ENCODE peak calls at places on chromosomes 12 and 14, in nine cellular contexts. Q is hypothalamus; Y is activated T-cell treated with anti-CD3 and anti-CD28 coated beads for 1 hour; T is kidney glomerular epithelial cell; J is stimulated activated CD4-positive, alpha-beta T cell treated with anti-CD3 and anti-CD28 coated beads, Interleukin-4, amount 100 ng/mL, for 24 hours; F is stimulated activated naive CD8-positive, alpha-beta T cell treated with anti-CD3 and anti-CD28 coated beads, Interleukin-15, Interleukin-2, amounts not matched to agents 100 U/mL and 50 U/mL, for 24 hours; P is AG10803; A is NT2/D1; O is prostate gland. G is an unnamed sample.

GRCh38 chr12:101230547-101230946 is 20.5 kb upstream of the SLC5A8 start:
- DNase-seq in Q (no peak), Y (no peak), T (peak), J (no peak), F (no peak), P (peak), A (no peak), O (no peak), G (no peak)

GRCh38 chr12:1553987-1554982 is 40.1 kb downstream of the FBXL14 start:
- DNase-seq in Q (no peak), Y (no peak), T (no peak), J (peak), F (peak), P (no peak), A (no peak), O (no peak), G (no peak)

GRCh38 chr14:93276031-93276716 is 56.7 kb downstream of the BTBD7 start:
- DNase-seq in Q (no peak), Y (no peak), T (no peak), J (no peak), F (no peak), P (no peak), A (no peak), O (no peak), G (no peak)

GRCh38 chr12:4392223-4392742 is 12.8 kb upstream of the FGF23 start:
- DNase-seq in Q (no peak), Y (no peak), T (no peak), J (no peak), F (peak), P (no peak), A (no peak), O (no peak), G (no peak)

GRCh38 chr14:60665178-60665555 is 15.9 kb upstream of the SIX1 start:
- DNase-seq in Q (no peak), Y (no peak), T (no peak), J (no peak), F (no peak), P (no peak), A (no peak), O (peak), G (peak)

GRCh38 chr12:49962861-49963765 is 1.4 kb downstream of the AQP5 start:
- DNase-seq in Q (no peak), Y (no peak), T (peak), J (no peak), F (no peak), P (peak), A (no peak), O (peak), G (no peak)

GRCh38 chr12:68042212-68042699 is 53.0 kb downstream of the IFNG-AS1 start:
- DNase-seq in Q (no peak), Y (no peak), T (no peak), J (peak), F (peak), P (peak), A (no peak), O (no peak), G (no peak)

GRCh38 chr12:123143753-123144461 is 7.0 kb downstream of the PITPNM2 start:
- DNase-seq in Q (no peak), Y (no peak), T (no peak), J (no peak), F (no peak), P (no peak), A (no peak), O (no peak), G (no peak)

GRCh38 chr14:68894123-68894522 is 85.0 kb downstream of the ACTN1 start:
- DNase-seq in Q (no peak), Y (no peak), T (no peak), J (no peak), F (no peak), P (no peak), A (no peak), O (no peak), G (no peak)

GRCh38 chr12:57176846-57177245 is 29.4 kb upstream of the LRP1-AS start:
- DNase-seq in Q (no peak), Y (no peak), T (no peak), J (no peak), F (no peak), P (no peak), A (no peak), O (no peak), G (no peak)

G was measured in NCI-H1930.